ENCODE peak calls at places on chromosome 5, in six cellular contexts. G is IMR-90; C is CD8-positive, alpha-beta memory T cell; T is lower lobe of right lung; M is pancreas; H is heart right ventricle. N is an unnamed sample. For H3K27me3, the result is how much of the 10 kb centered on the place peaks cover.

GRCh38 chr5:134247411-134247810 is 21.5 kb upstream of the PPP2CA start:
- DNase-seq in T (no peak), H (no peak), M (no peak), G (peak), C (no peak), N (no peak)

GRCh38 chr5:98109561-98110006 is 663.9 kb upstream of the RGMB start:
- DNase-seq in M (no peak), T (no peak), H (no peak), G (peak), C (no peak), N (no peak)

GRCh38 chr5:134555889-134556311 is 30.4 kb downstream of the JADE2 start:
- DNase-seq in C (peak), H (no peak), G (peak), T (no peak), M (no peak), N (no peak)

GRCh38 chr5:3891118-3891517 is 295.5 kb downstream of the IRX1 start:
- DNase-seq in T (no peak), M (no peak), H (no peak), C (no peak), G (no peak), N (no peak)

GRCh38 chr5:167982-168660 is 23.2 kb upstream of the LRRC14B start:
- DNase-seq in G (peak), C (no peak), M (no peak), H (no peak), T (no peak), N (no peak)

GRCh38 chr5:90878081-90878480 is 319.5 kb downstream of the ADGRV1 start:
- DNase-seq in T (peak), H (peak), G (peak), M (peak), C (no peak), N (no peak)

GRCh38 chr5:115816226-115817042 is at the start of gene CDO1:
- DNase-seq in G (peak), T (peak), H (peak), C (no peak), M (peak), N (peak)

GRCh38 chr5:36944607-36945225 is 68.1 kb downstream of the NIPBL start:
- DNase-seq in T (no peak), M (no peak), G (peak), H (no peak), C (no peak), N (no peak)

GRCh38 chr5:76402251-76402879 is 720 bp upstream of the IQGAP2 start:
- DNase-seq in G (no peak), H (peak), T (peak), M (peak), C (peak), N (peak)

GRCh38 chr5:110854200-110854599 is 115.4 kb downstream of the SLC25A46 start:
- DNase-seq in G (peak), T (no peak), M (no peak), C (no peak), H (no peak), N (no peak)

GRCh38 chr5:39624268-39624886 is 199.6 kb upstream of the DAB2 start:
- DNase-seq in M (peak), T (no peak), C (no peak), G (peak), H (no peak), N (no peak)

GRCh38 chr5:74576941-74577456 is 63.5 kb downstream of the ENC1 start:
- DNase-seq in C (no peak), T (no peak), H (peak), M (no peak), G (peak), N (no peak)

GRCh38 chr5:89128097-89128496 is 245.1 kb upstream of the MEF2C start:
- DNase-seq in G (peak), C (no peak), T (no peak), H (no peak), M (no peak), N (no peak)

GRCh38 chr5:126633552-126633951 is 32.8 kb downstream of the PHAX start:
- DNase-seq in M (no peak), T (no peak), C (no peak), G (no peak), H (no peak), N (no peak)

GRCh38 chr5:142215915-142216681 is 107.5 kb downstream of the NDFIP1 start:
- DNase-seq in G (peak), M (peak), H (peak), C (no peak), T (peak), N (no peak)

GRCh38 chr5:2047341-2047927 is 164.7 kb upstream of the IRX4 start:
- DNase-seq in M (no peak), G (no peak), C (no peak), H (no peak), T (no peak), N (no peak)

GRCh38 chr5:9342161-9342787 is 203.6 kb downstream of the SEMA5A start:
- DNase-seq in M (no peak), T (no peak), G (no peak), H (no peak), C (no peak), N (no peak)

GRCh38 chr5:159071382-159071781 is 28.3 kb downstream of the EBF1 start:
- DNase-seq in T (no peak), H (no peak), C (no peak), G (no peak), M (no peak), N (no peak)

GRCh38 chr5:135582099-135582781 is 3.4 kb upstream of the CXCL14 start:
- DNase-seq in T (no peak), M (no peak), H (no peak), G (no peak), C (no peak), N (no peak)

GRCh38 chr5:122480146-122480545 is 168.1 kb downstream of the SNCAIP start:
- DNase-seq in T (no peak), G (no peak), M (no peak), C (no peak), H (no peak), N (no peak)

GRCh38 chr5:37553720-37554402 is 174.7 kb downstream of the WDR70 start:
- DNase-seq in M (no peak), C (no peak), G (peak), T (no peak), H (no peak), N (no peak)

DNA sequence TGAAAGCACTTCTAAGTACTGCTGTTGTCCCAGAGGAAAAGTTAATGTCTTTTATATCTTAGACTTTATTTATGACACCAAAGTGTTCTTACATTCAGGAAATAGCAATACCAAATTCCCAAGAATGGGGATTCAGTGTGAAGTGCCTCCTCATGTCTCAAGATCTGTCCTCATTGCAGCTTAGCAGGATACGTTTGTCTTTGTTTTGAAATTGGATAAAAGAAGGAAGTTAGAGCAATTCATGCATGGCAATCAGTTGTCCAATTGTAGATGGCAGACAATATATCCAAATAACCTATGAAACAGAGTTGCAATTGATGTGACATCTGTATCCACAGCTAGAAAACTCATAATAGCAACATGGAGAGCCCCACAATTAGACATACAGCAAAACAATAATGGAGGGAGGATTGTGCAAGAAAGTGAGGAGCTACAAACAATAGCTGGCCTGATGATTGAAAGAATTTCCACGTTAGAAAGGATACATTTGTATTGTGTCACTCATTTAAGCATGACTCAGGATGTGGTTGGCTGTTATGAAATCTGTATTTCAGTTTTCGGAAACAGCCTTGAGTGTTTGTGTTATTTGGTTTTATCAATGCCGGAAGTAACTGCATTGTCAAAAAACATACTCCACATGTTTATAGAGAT is 132.0 kb downstream of the FAM174A start:
- DNase-seq in M (no peak), C (no peak), G (peak), T (no peak), H (no peak), N (no peak)
- H3K27ac ChIP-seq in M (no peak), C (no peak), G (no peak), T (no peak), H (no peak), N (no peak)

DNA sequence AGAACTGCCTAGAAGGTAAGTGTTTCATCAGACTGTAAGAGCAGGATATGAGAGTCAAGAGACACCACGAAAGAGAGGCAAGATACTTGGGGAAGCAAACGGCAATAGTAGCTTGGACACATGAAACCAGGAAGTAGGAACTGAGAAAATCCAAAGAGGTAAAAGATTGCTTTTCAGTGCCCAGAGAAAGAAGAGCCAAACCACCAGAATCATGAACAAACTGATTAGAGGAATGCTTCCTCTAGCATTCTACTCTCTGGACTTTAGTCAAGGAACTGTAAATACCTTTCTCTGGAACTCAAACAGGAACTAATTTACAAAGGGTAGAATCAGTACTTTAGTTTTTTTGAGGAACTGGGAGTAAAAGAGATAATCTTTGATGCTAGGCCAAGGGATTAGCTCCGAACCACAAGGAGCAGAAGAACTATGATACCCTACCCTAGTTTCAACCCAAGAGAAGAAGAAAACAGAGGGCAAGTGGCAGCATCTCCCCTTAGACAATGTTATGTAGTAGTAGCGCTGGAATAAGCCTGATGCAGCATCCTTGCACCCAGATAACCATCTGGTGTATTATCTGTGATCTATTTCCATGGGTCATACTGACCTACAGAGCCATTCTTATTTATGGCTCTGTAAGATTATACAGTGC is 41.3 kb downstream of the EFCAB9 start:
- DNase-seq in M (no peak), H (no peak), G (peak), T (no peak), C (no peak), N (no peak)
- H3K4me3 ChIP-seq in M (no peak), H (no peak), G (no peak), T (no peak), C (no peak), N (no peak)

GRCh38 chr5:60386398-60386797 is 313.6 kb downstream of the DEPDC1B start:
- DNase-seq in H (no peak), C (no peak), G (no peak), T (no peak), M (no peak), N (no peak)
- H3K27me3 ChIP-seq in H (under half), C (under half), G (under half), T (under half), M (under half), N (under half)

GRCh38 chr5:140341591-140341990 is 4.8 kb downstream of the HBEGF start:
- DNase-seq in M (no peak), T (no peak), C (no peak), G (no peak), H (peak), N (no peak)

GRCh38 chr5:140342287-140342686 is 4.1 kb downstream of the HBEGF start:
- DNase-seq in M (no peak), C (no peak), G (no peak), H (no peak), T (no peak), N (no peak)

GRCh38 chr5:140340605-140341004 is 5.8 kb downstream of the HBEGF start:
- DNase-seq in H (no peak), T (no peak), G (no peak), M (no peak), C (no peak), N (no peak)

GRCh38 chr5:140344683-140345423 is 1.6 kb downstream of the HBEGF start:
- DNase-seq in G (peak), M (no peak), C (no peak), H (no peak), T (no peak), N (peak)

DNA sequence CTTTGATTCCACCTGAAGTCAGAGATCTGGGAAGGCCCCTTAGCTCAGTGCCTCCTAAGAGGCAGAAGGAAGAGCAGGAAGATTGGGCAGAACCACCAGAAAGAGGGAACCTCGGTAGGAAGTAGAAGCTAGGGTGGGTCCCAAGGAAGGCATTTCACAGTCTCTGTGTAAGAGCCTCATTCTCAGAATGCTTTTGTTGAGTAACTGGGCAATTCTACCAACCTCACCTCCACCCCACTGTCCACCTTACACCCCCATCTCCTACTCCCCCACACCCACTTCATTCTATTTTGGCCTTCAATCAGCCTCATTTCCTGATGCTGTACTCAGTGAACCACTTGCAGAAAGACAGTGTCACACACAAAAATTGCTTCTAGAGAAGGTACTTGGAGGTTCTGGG is 3.5 kb downstream of the HBEGF start:
- DNase-seq in H (no peak), G (no peak), C (no peak), T (no peak), M (no peak), N (no peak)
- H3K27ac ChIP-seq in H (peak), G (no peak), C (no peak), T (peak), M (no peak), N (peak)

GRCh38 chr5:43033845-43034590 is 6.1 kb downstream of the ANXA2R start:
- DNase-seq in G (peak), M (no peak), T (no peak), H (no peak), C (no peak), N (no peak)
- H3K4me3 ChIP-seq in G (peak), M (no peak), T (no peak), H (peak), C (no peak), N (no peak)

DNA sequence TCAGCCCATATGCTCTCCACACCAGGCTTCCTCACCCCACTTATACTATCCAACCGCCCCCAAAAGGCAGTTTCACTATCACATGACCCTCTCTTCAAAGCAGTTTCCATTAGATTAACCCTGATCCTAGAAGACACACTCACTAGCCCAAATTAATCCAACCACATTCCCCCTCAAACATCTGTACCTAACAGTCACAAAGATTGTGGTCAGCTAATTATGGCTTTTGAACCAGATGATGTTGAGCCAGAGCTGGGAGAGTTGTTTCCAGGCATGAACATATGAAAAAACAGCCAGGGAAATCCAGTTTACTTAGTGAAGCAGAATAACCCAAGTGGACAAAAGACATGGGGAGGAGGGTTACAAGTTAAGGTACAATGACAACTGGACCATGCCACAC is 131.2 kb downstream of the SPOCK1 start:
- DNase-seq in H (no peak), C (no peak), M (no peak), T (no peak), G (no peak), N (no peak)
- H3K27me3 ChIP-seq in H (under half), C (under half), M (under half), T (under half), G (under half), N (under half)

DNA sequence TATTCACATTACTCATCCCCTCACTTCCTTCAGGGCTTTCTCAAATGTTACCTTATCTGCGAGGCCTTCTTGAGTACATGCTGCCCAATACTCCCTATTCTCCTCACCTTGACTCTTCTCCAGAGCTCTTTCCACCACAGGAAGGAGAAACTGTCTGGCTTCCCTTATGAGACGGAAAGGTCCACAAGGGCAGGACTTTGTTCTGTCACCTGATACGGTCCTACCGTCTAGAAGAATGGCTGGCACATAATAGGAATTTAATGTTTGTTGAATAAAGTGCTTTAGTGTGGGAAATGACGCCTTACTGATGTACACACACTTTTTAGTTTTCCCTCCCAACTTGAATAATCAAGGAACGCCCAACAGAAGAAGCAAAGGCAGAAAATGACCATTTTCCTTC is 52.5 kb downstream of the PFDN1 start:
- DNase-seq in T (no peak), H (no peak), G (no peak), C (no peak), M (no peak), N (no peak)
- H3K27ac ChIP-seq in T (no peak), H (no peak), G (no peak), C (no peak), M (no peak), N (no peak)

GRCh38 chr5:109412981-109413402 is 3.2 kb upstream of the PJA2 start:
- DNase-seq in G (no peak), H (no peak), C (no peak), T (no peak), M (no peak), N (no peak)

GRCh38 chr5:109410389-109411174 is 808 bp upstream of the PJA2 start:
- DNase-seq in G (peak), M (peak), H (peak), C (peak), T (peak), N (peak)

GRCh38 chr5:109411627-109412026 is 1.9 kb upstream of the PJA2 start:
- DNase-seq in C (no peak), M (no peak), T (no peak), G (peak), H (no peak), N (no peak)

GRCh38 chr5:109411175-109411514 is 1.4 kb upstream of the PJA2 start:
- DNase-seq in M (no peak), T (no peak), G (no peak), H (no peak), C (no peak), N (no peak)

GRCh38 chr5:109413463-109413862 is 3.7 kb upstream of the PJA2 start:
- DNase-seq in H (peak), G (peak), C (no peak), T (no peak), M (peak), N (no peak)
- H3K4me3 ChIP-seq in H (no peak), G (no peak), C (no peak), T (no peak), M (no peak), N (no peak)

N was measured in Peyer's patch.